ENCODE peak calls at places on chromosome 9, in five cellular contexts. One of them, this sample, is unnamed.

GRCh38 chr9:12753931-12754330 is 20.9 kb upstream of the LURAP1L start:
- DNase-seq in choroid plexus epithelial cell: no peak
- DNase-seq in heart right ventricle: no peak
- DNase-seq in right atrium auricular region: no peak
- DNase-seq in CD8-positive, alpha-beta T cell: no peak
- DNase-seq in this sample: no peak

GRCh38 chr9:126872516-126872915 is 12.1 kb downstream of the ZBTB34 start:
- DNase-seq in choroid plexus epithelial cell: no peak
- DNase-seq in heart right ventricle: no peak
- DNase-seq in right atrium auricular region: no peak
- DNase-seq in CD8-positive, alpha-beta T cell: no peak
- DNase-seq in this sample: no peak

GRCh38 chr9:20289416-20289815 is 332.9 kb downstream of the MLLT3 start:
- DNase-seq in choroid plexus epithelial cell: no peak
- DNase-seq in heart right ventricle: no peak
- DNase-seq in right atrium auricular region: no peak
- DNase-seq in CD8-positive, alpha-beta T cell: no peak
- DNase-seq in this sample: no peak

GRCh38 chr9:6632516-6633328 is 12.8 kb downstream of the GLDC start:
- DNase-seq in choroid plexus epithelial cell: no peak
- DNase-seq in heart right ventricle: no peak
- DNase-seq in right atrium auricular region: no peak
- DNase-seq in CD8-positive, alpha-beta T cell: no peak
- DNase-seq in this sample: no peak

GRCh38 chr9:126842977-126843799 is 17.3 kb upstream of the ZBTB34 start:
- DNase-seq in choroid plexus epithelial cell: no peak
- DNase-seq in heart right ventricle: no peak
- DNase-seq in right atrium auricular region: no peak
- DNase-seq in CD8-positive, alpha-beta T cell: no peak
- DNase-seq in this sample: no peak

GRCh38 chr9:35569206-35569605 is 35.9 kb upstream of the TESK1 start:
- DNase-seq in choroid plexus epithelial cell: no peak
- DNase-seq in heart right ventricle: no peak
- DNase-seq in right atrium auricular region: no peak
- DNase-seq in CD8-positive, alpha-beta T cell: no peak
- DNase-seq in this sample: no peak

GRCh38 chr9:127444283-127444920 is 6.8 kb downstream of the RPL12 start:
- DNase-seq in choroid plexus epithelial cell: no peak
- DNase-seq in heart right ventricle: no peak
- DNase-seq in right atrium auricular region: no peak
- DNase-seq in CD8-positive, alpha-beta T cell: no peak
- DNase-seq in this sample: no peak

GRCh38 chr9:93596399-93596798 is 20.0 kb downstream of the PHF2 start:
- DNase-seq in choroid plexus epithelial cell: no peak
- DNase-seq in heart right ventricle: no peak
- DNase-seq in right atrium auricular region: peak
- DNase-seq in CD8-positive, alpha-beta T cell: no peak
- DNase-seq in this sample: no peak

GRCh38 chr9:110748251-110748893 is 79.8 kb downstream of the MUSK start:
- DNase-seq in choroid plexus epithelial cell: no peak
- DNase-seq in heart right ventricle: no peak
- DNase-seq in right atrium auricular region: no peak
- DNase-seq in CD8-positive, alpha-beta T cell: no peak
- DNase-seq in this sample: no peak

GRCh38 chr9:85431396-85432102 is 310.2 kb downstream of the AGTPBP1 start:
- DNase-seq in choroid plexus epithelial cell: no peak
- DNase-seq in heart right ventricle: no peak
- DNase-seq in right atrium auricular region: no peak
- DNase-seq in CD8-positive, alpha-beta T cell: no peak
- DNase-seq in this sample: no peak

GRCh38 chr9:127163409-127163808 is 41.0 kb upstream of the ANGPTL2 start:
- DNase-seq in choroid plexus epithelial cell: peak
- DNase-seq in heart right ventricle: no peak
- DNase-seq in right atrium auricular region: no peak
- DNase-seq in CD8-positive, alpha-beta T cell: no peak
- DNase-seq in this sample: no peak

GRCh38 chr9:126171641-126172040 is 155.0 kb upstream of the MVB12B start:
- DNase-seq in choroid plexus epithelial cell: no peak
- DNase-seq in heart right ventricle: no peak
- DNase-seq in right atrium auricular region: no peak
- DNase-seq in CD8-positive, alpha-beta T cell: no peak
- DNase-seq in this sample: no peak

GRCh38 chr9:106970219-106970975 is 107.4 kb downstream of the ZNF462 start:
- DNase-seq in choroid plexus epithelial cell: peak
- DNase-seq in heart right ventricle: no peak
- DNase-seq in right atrium auricular region: no peak
- DNase-seq in CD8-positive, alpha-beta T cell: no peak
- DNase-seq in this sample: no peak

GRCh38 chr9:137477778-137478612 is 18.9 kb upstream of the NSMF start:
- DNase-seq in choroid plexus epithelial cell: no peak
- DNase-seq in heart right ventricle: no peak
- DNase-seq in right atrium auricular region: no peak
- DNase-seq in CD8-positive, alpha-beta T cell: peak
- DNase-seq in this sample: no peak

GRCh38 chr9:107486674-107487520 is 2.7 kb downstream of the KLF4 start:
- DNase-seq in choroid plexus epithelial cell: no peak
- DNase-seq in heart right ventricle: peak
- DNase-seq in right atrium auricular region: no peak
- DNase-seq in CD8-positive, alpha-beta T cell: no peak
- DNase-seq in this sample: no peak

GRCh38 chr9:15642369-15642962 is 89.6 kb downstream of the CCDC171 start:
- DNase-seq in choroid plexus epithelial cell: peak
- DNase-seq in heart right ventricle: no peak
- DNase-seq in right atrium auricular region: no peak
- DNase-seq in CD8-positive, alpha-beta T cell: no peak
- DNase-seq in this sample: no peak

GRCh38 chr9:134187110-134187531 is 22.8 kb upstream of the RNU6ATAC start:
- DNase-seq in choroid plexus epithelial cell: no peak
- DNase-seq in heart right ventricle: no peak
- DNase-seq in right atrium auricular region: no peak
- DNase-seq in CD8-positive, alpha-beta T cell: no peak
- DNase-seq in this sample: no peak
- TF ChIP-seq CTCF in choroid plexus epithelial cell: no peak
- TF ChIP-seq CTCF in heart right ventricle: no peak
- TF ChIP-seq CTCF in right atrium auricular region: no peak
- TF ChIP-seq CTCF in CD8-positive, alpha-beta T cell: no peak
- TF ChIP-seq CTCF in this sample: no peak

GRCh38 chr9:98101416-98101815 is 17.6 kb downstream of the TRIM14 start:
- DNase-seq in choroid plexus epithelial cell: no peak
- DNase-seq in heart right ventricle: no peak
- DNase-seq in right atrium auricular region: no peak
- DNase-seq in CD8-positive, alpha-beta T cell: no peak
- DNase-seq in this sample: no peak
- H3K4me3 ChIP-seq in choroid plexus epithelial cell: no peak
- H3K4me3 ChIP-seq in heart right ventricle: no peak
- H3K4me3 ChIP-seq in right atrium auricular region: no peak
- H3K4me3 ChIP-seq in CD8-positive, alpha-beta T cell: no peak
- H3K4me3 ChIP-seq in this sample: no peak

DNA sequence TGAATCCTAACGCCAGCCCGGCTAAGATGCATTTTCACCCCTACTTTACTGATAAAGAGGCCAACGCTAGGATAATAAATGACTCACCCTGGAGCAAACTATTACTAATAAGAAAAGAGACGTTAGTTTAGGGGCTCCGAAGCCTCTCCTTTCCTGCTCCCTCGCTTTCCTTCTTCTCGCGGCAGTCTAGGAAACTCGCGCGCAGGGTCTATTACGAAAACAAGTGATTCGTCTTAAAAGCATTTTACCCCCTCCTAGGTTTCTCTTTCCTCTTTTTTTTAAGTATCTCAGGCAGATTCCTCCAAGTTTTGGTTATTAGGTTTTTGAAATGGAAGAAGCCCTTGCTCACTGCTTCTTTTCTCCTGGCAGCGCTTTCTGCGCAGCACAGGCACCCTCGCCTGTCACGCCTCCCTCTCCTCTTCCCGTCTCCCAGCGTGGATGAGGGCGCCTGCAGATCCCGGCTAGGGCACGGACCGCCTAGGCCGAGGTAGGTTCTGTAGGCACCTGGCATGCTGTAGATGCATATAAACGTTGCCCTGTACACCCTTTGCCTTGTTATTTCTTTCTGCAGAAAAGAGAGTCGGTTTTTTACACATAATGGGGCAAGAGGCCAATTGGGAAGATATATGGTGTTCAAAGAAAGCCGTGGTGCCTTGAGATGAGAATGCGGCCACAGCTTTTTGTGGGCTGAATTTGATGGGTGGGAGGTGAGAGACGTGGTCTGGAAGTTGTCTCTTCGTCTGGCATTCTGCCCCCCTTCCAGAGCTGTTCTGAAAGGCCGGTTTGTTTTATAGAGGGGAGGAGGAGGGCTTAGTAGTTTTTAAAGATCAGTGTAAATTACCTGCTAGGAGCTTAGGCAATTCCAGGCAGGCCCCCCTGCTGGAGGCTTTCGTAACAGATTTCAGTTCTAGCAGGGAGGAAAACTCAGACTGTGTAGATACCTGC is 981 bp downstream of the GCNT1 start:
- DNase-seq in choroid plexus epithelial cell: peak
- DNase-seq in heart right ventricle: peak
- DNase-seq in right atrium auricular region: no peak
- DNase-seq in CD8-positive, alpha-beta T cell: no peak
- DNase-seq in this sample: no peak
- TF ChIP-seq CTCF in choroid plexus epithelial cell: peak
- TF ChIP-seq CTCF in heart right ventricle: no peak
- TF ChIP-seq CTCF in right atrium auricular region: no peak
- TF ChIP-seq CTCF in CD8-positive, alpha-beta T cell: no peak
- TF ChIP-seq CTCF in this sample: peak

GRCh38 chr9:87337335-87338074 is 160.2 kb upstream of the DAPK1 start:
- DNase-seq in choroid plexus epithelial cell: peak
- DNase-seq in heart right ventricle: no peak
- DNase-seq in right atrium auricular region: no peak
- DNase-seq in CD8-positive, alpha-beta T cell: no peak
- DNase-seq in this sample: no peak
- H3K4me3 ChIP-seq in choroid plexus epithelial cell: peak
- H3K4me3 ChIP-seq in heart right ventricle: peak
- H3K4me3 ChIP-seq in right atrium auricular region: peak
- H3K4me3 ChIP-seq in CD8-positive, alpha-beta T cell: peak
- H3K4me3 ChIP-seq in this sample: peak

GRCh38 chr9:78783743-78784142 is 486.8 kb downstream of the PSAT1 start:
- DNase-seq in choroid plexus epithelial cell: peak
- DNase-seq in heart right ventricle: no peak
- DNase-seq in right atrium auricular region: no peak
- DNase-seq in CD8-positive, alpha-beta T cell: no peak
- DNase-seq in this sample: no peak
- TF ChIP-seq CTCF in choroid plexus epithelial cell: peak
- TF ChIP-seq CTCF in heart right ventricle: no peak
- TF ChIP-seq CTCF in right atrium auricular region: no peak
- TF ChIP-seq CTCF in CD8-positive, alpha-beta T cell: no peak
- TF ChIP-seq CTCF in this sample: no peak

GRCh38 chr9:131484051-131484445 is 18.7 kb upstream of the POMT1 start:
- DNase-seq in choroid plexus epithelial cell: no peak
- DNase-seq in heart right ventricle: no peak
- DNase-seq in right atrium auricular region: no peak
- DNase-seq in CD8-positive, alpha-beta T cell: no peak
- DNase-seq in this sample: no peak
- H3K4me3 ChIP-seq in choroid plexus epithelial cell: no peak
- H3K4me3 ChIP-seq in heart right ventricle: no peak
- H3K4me3 ChIP-seq in right atrium auricular region: no peak
- H3K4me3 ChIP-seq in CD8-positive, alpha-beta T cell: no peak
- H3K4me3 ChIP-seq in this sample: no peak

DNA sequence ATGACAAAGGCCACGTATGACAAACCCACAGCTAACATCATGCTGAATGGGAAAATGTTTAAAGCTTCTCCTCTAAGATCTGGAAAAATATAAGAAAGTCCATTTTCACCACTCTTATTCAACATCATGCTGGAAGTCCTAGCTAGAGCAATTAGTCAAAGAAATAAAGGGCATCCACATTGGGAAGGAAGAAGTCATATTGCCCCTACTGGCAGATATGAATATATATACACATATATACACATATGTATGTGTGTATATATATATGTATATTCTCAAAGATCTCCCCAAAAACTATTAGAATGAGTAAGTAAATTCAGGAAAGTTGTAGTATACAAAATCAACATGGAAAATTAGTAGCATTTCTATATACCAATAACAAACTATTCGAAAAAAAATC is 17.1 kb downstream of the APBA1 start:
- DNase-seq in choroid plexus epithelial cell: no peak
- DNase-seq in heart right ventricle: no peak
- DNase-seq in right atrium auricular region: no peak
- DNase-seq in CD8-positive, alpha-beta T cell: no peak
- DNase-seq in this sample: no peak
- TF ChIP-seq CTCF in choroid plexus epithelial cell: no peak
- TF ChIP-seq CTCF in heart right ventricle: no peak
- TF ChIP-seq CTCF in right atrium auricular region: no peak
- TF ChIP-seq CTCF in CD8-positive, alpha-beta T cell: no peak
- TF ChIP-seq CTCF in this sample: no peak

GRCh38 chr9:22446589-22446949 is at the start of gene DMRTA1:
- DNase-seq in choroid plexus epithelial cell: peak
- DNase-seq in heart right ventricle: peak
- DNase-seq in right atrium auricular region: peak
- DNase-seq in CD8-positive, alpha-beta T cell: no peak
- DNase-seq in this sample: no peak

GRCh38 chr9:22446950-22447606 is 454 bp downstream of the DMRTA1 start:
- DNase-seq in choroid plexus epithelial cell: peak
- DNase-seq in heart right ventricle: peak
- DNase-seq in right atrium auricular region: no peak
- DNase-seq in CD8-positive, alpha-beta T cell: no peak
- DNase-seq in this sample: no peak

GRCh38 chr9:22452415-22453010 is 5.9 kb downstream of the DMRTA1 start:
- DNase-seq in choroid plexus epithelial cell: peak
- DNase-seq in heart right ventricle: peak
- DNase-seq in right atrium auricular region: peak
- DNase-seq in CD8-positive, alpha-beta T cell: no peak
- DNase-seq in this sample: no peak

GRCh38 chr9:22447607-22448305 is 1.1 kb downstream of the DMRTA1 start:
- DNase-seq in choroid plexus epithelial cell: peak
- DNase-seq in heart right ventricle: no peak
- DNase-seq in right atrium auricular region: no peak
- DNase-seq in CD8-positive, alpha-beta T cell: no peak
- DNase-seq in this sample: no peak
- H3K4me3 ChIP-seq in choroid plexus epithelial cell: peak
- H3K4me3 ChIP-seq in heart right ventricle: peak
- H3K4me3 ChIP-seq in right atrium auricular region: peak
- H3K4me3 ChIP-seq in CD8-positive, alpha-beta T cell: no peak
- H3K4me3 ChIP-seq in this sample: peak

DNA sequence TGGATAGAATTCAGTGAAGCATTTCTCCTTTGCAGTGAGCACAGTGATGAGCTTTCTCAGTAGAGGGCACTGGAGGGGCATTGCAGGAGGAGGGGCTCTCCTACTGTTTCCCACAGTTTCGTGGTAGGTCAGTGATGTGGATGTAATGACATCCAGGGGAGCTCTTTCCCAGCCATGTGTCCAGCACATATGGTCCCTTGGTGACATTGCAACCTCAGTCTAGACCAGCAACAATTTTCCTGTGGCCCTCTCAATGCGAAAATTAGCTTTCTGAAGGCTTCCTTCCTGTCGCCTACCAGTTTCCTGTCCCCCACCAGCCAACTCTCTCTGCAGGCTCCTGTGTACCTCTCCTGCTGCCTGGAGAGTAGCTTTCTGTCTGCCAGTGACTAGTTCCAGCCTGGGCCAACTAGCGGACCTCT is 6.9 kb upstream of the PDCL start:
- DNase-seq in choroid plexus epithelial cell: no peak
- DNase-seq in heart right ventricle: no peak
- DNase-seq in right atrium auricular region: no peak
- DNase-seq in CD8-positive, alpha-beta T cell: no peak
- DNase-seq in this sample: no peak
- TF ChIP-seq CTCF in choroid plexus epithelial cell: peak
- TF ChIP-seq CTCF in heart right ventricle: no peak
- TF ChIP-seq CTCF in right atrium auricular region: no peak
- TF ChIP-seq CTCF in CD8-positive, alpha-beta T cell: no peak
- TF ChIP-seq CTCF in this sample: no peak

GRCh38 chr9:88733651-88734470 is 198.9 kb downstream of the NXNL2 start:
- DNase-seq in choroid plexus epithelial cell: peak
- DNase-seq in heart right ventricle: peak
- DNase-seq in right atrium auricular region: peak
- DNase-seq in CD8-positive, alpha-beta T cell: no peak
- DNase-seq in this sample: no peak
- H3K4me3 ChIP-seq in choroid plexus epithelial cell: no peak
- H3K4me3 ChIP-seq in heart right ventricle: no peak
- H3K4me3 ChIP-seq in right atrium auricular region: no peak
- H3K4me3 ChIP-seq in CD8-positive, alpha-beta T cell: no peak
- H3K4me3 ChIP-seq in this sample: no peak

This sample was measured in AG04449.